ENCODE peak calls at places on chromosomes 3 and 15, in ten cellular contexts. K is HCT116, O is uterus, M is erythroblast, J is body of pancreas, U is transverse colon, P is Peyer's patch, A is stomach, Q is spleen, W is IMR-90. T is an unnamed sample.

GRCh38 chr15:64693134-64693533 is 82.3 kb downstream of the RBPMS2 start:
- DNase-seq in W (peak), Q (peak), P (no peak), U (peak), K (no peak), J (peak), O (peak), A (peak), M (no peak), T (peak)

GRCh38 chr3:79038057-79038456 is 729.7 kb downstream of the ROBO1 start:
- DNase-seq in W (peak), O (no peak), K (no peak), P (no peak), U (no peak), J (no peak), A (no peak), Q (no peak), M (no peak), T (no peak)

GRCh38 chr3:4656059-4656458 is 162.9 kb downstream of the ITPR1 start:
- DNase-seq in P (no peak), M (peak), J (peak), O (peak), A (peak), K (peak), Q (peak), U (peak), W (peak), T (peak)

GRCh38 chr15:58087870-58088269 is 22.4 kb upstream of the ALDH1A2 start:
- DNase-seq in M (no peak), O (no peak), W (no peak), U (no peak), Q (no peak), P (no peak), A (no peak), K (no peak), J (no peak), T (no peak)

GRCh38 chr15:74240897-74241614 is 4.9 kb downstream of the CCDC33 start:
- DNase-seq in K (no peak), U (no peak), P (no peak), Q (no peak), J (no peak), W (no peak), A (no peak), O (no peak), M (no peak), T (no peak)

GRCh38 chr15:38627684-38628277 is 63.2 kb upstream of the RASGRP1 start:
- DNase-seq in W (no peak), O (no peak), J (no peak), P (no peak), Q (no peak), U (no peak), K (no peak), A (no peak), M (peak), T (no peak)

GRCh38 chr15:90479656-90480055 is 50.1 kb upstream of the CRTC3 start:
- DNase-seq in K (peak), Q (no peak), M (no peak), U (no peak), A (peak), P (no peak), J (peak), O (no peak), W (peak), T (no peak)

GRCh38 chr15:34987182-34987488 is 952 bp downstream of the ZNF770 start:
- DNase-seq in O (no peak), J (no peak), W (no peak), U (no peak), A (no peak), P (no peak), M (peak), Q (no peak), K (no peak), T (no peak)

GRCh38 chr3:169966951-169967915 is 626 bp downstream of the SEC62 start:
- DNase-seq in K (no peak), Q (no peak), W (peak), U (no peak), P (peak), M (peak), A (peak), J (peak), O (no peak), T (peak)

GRCh38 chr3:194184265-194184751 is 48.4 kb downstream of the HES1 start:
- DNase-seq in W (no peak), M (no peak), J (no peak), K (no peak), O (no peak), Q (no peak), P (no peak), U (no peak), A (no peak), T (no peak)

GRCh38 chr3:107184375-107184774 is 192.9 kb upstream of the CCDC54 start:
- DNase-seq in Q (no peak), M (no peak), A (no peak), J (no peak), U (no peak), K (no peak), O (no peak), P (no peak), W (peak), T (no peak)

GRCh38 chr15:47003568-47003967 is 713.7 kb upstream of the SEMA6D start:
- DNase-seq in W (no peak), O (no peak), U (no peak), K (no peak), Q (no peak), A (no peak), P (no peak), M (no peak), J (no peak), T (no peak)

GRCh38 chr15:83692820-83693581 is 39.1 kb downstream of the ADAMTSL3 start:
- DNase-seq in U (no peak), Q (no peak), P (no peak), M (no peak), K (no peak), A (no peak), W (no peak), J (no peak), O (peak), T (no peak)

GRCh38 chr3:56219894-56220805 is 248.1 kb downstream of the ERC2 start:
- DNase-seq in W (no peak), O (no peak), A (no peak), Q (no peak), K (no peak), U (no peak), P (no peak), M (no peak), J (no peak), T (no peak)

GRCh38 chr3:42503957-42504333 is 1.5 kb downstream of the VIPR1 start:
- DNase-seq in A (peak), O (no peak), W (no peak), U (peak), M (no peak), Q (peak), J (peak), P (no peak), K (no peak), T (no peak)

GRCh38 chr15:86445750-86446149 is 366.1 kb downstream of the AGBL1 start:
- DNase-seq in A (no peak), Q (no peak), U (no peak), M (no peak), P (no peak), K (no peak), W (no peak), J (no peak), O (no peak), T (no peak)

GRCh38 chr15:62365795-62366442 is 200.8 kb upstream of the C2CD4B start:
- DNase-seq in W (no peak), Q (no peak), P (no peak), U (peak), A (peak), K (no peak), O (no peak), M (no peak), J (peak), T (no peak)

GRCh38 chr3:151169700-151170224 is 33.3 kb downstream of the GPR171 start:
- DNase-seq in O (no peak), W (no peak), M (no peak), J (no peak), P (peak), K (no peak), U (peak), A (no peak), Q (peak), T (no peak)

GRCh38 chr3:102478160-102478559 is 43.3 kb downstream of the ZPLD1 start:
- DNase-seq in W (no peak), U (no peak), P (no peak), M (no peak), J (no peak), K (no peak), O (no peak), Q (no peak), A (no peak), T (no peak)

GRCh38 chr3:136247436-136247835 is 2.7 kb upstream of the PCCB start:
- DNase-seq in P (no peak), U (no peak), M (no peak), K (no peak), O (no peak), W (no peak), A (no peak), Q (no peak), J (no peak), T (no peak)

GRCh38 chr3:128492353-128493220 is at the start of gene GATA2:
- DNase-seq in M (peak), U (no peak), O (peak), J (peak), W (no peak), Q (peak), P (no peak), A (no peak), K (no peak), T (no peak)

GRCh38 chr3:13346481-13347389 is 73.4 kb downstream of the NUP210 start:
- DNase-seq in J (no peak), W (no peak), K (no peak), O (no peak), A (peak), Q (peak), P (peak), M (no peak), U (peak), T (no peak)

GRCh38 chr3:67059443-67059842 is 61.3 kb downstream of the KBTBD8 start:
- DNase-seq in A (no peak), Q (no peak), J (no peak), W (no peak), P (no peak), K (no peak), O (no peak), M (no peak), U (no peak), T (no peak)

GRCh38 chr3:67067251-67067650 is 69.1 kb downstream of the KBTBD8 start:
- DNase-seq in O (no peak), J (no peak), P (no peak), A (no peak), K (no peak), U (no peak), Q (no peak), W (no peak), M (no peak), T (no peak)

DNA sequence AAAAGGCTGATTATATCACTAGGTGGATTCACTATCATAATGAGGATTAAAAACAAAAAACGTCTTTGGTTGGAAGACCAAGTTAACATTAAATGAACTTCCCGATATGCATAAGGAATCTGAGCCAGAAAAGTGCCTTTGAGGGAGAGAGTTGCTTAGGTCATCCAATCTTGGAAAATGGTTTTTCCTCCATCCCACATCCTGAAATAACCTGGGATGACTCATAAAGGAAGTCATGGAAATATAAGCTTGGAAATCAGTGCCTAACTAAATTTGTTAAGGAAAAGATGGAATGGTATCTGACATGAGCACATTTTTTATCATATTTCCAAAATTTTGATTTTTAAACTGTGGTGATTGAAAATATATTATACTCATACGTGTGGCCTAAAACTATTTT is 66.0 kb downstream of the KBTBD8 start:
- DNase-seq in K (no peak), W (peak), M (no peak), J (no peak), U (no peak), Q (no peak), A (no peak), P (no peak), O (no peak), T (no peak)
- TF ChIP-seq POLR2A in K (no peak), W (no peak), M (no peak), J (no peak), U (no peak), Q (no peak), A (no peak), P (no peak), O (no peak), T (no peak)

GRCh38 chr3:133820889-133821675 is 15.5 kb downstream of the SRPRB start:
- DNase-seq in J (no peak), P (no peak), K (no peak), Q (no peak), W (no peak), O (no peak), M (no peak), U (no peak), A (no peak), T (no peak)
- TF ChIP-seq POLR2A in J (no peak), P (no peak), K (no peak), Q (no peak), W (no peak), O (no peak), M (no peak), U (no peak), A (no peak), T (no peak)

DNA sequence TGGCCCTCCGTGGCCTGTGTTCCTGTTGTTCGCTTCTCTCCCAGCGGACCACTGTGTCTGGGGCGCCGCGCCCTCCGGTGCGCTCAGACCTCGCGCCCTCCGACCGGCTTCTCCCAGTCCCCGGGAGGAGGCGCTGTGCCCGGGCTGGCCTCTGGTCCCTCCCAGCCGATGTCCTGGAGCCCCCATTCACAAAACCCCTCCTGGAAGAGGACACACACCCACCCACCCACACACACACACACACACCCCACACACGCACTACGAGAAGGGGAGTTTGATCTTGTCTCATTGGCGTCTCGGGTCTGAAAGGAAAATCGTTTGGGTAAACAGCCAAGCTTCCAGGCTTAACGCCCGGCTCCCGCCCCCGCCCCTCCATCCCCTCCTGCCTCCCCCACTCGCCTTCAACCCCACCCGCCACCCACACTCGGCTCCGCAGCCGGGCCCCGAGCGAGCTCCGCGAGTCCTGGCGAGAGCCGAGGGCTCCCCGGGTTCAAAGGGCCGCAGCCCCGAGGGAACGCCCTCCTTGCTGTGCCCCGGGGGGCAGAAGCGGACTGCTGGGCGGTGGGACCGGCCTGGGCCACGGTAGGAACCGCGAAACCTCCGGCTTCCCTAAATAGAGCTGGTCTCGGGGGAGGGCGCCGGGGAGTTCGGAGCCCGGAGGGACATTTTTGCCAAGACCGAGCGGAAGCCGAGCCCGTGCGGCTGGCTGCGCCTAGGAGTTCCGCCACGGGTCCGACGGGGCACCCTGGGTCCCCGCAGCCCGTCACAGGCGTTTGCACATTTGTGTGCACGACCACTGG is 23.6 kb downstream of the NR2F2 start:
- DNase-seq in A (peak), K (no peak), M (no peak), W (peak), U (no peak), Q (peak), J (no peak), O (peak), P (no peak), T (no peak)
- TF ChIP-seq POLR2A in A (no peak), K (no peak), M (no peak), W (no peak), U (no peak), Q (no peak), J (no peak), O (peak), P (no peak), T (no peak)

GRCh38 chr3:69531975-69532827 is 146.3 kb upstream of the FRMD4B start:
- DNase-seq in U (no peak), W (no peak), M (no peak), J (no peak), P (no peak), O (no peak), K (no peak), Q (no peak), A (no peak), T (no peak)
- TF ChIP-seq POLR2A in U (no peak), W (no peak), M (no peak), J (no peak), P (no peak), O (no peak), K (no peak), Q (no peak), A (no peak), T (no peak)

DNA sequence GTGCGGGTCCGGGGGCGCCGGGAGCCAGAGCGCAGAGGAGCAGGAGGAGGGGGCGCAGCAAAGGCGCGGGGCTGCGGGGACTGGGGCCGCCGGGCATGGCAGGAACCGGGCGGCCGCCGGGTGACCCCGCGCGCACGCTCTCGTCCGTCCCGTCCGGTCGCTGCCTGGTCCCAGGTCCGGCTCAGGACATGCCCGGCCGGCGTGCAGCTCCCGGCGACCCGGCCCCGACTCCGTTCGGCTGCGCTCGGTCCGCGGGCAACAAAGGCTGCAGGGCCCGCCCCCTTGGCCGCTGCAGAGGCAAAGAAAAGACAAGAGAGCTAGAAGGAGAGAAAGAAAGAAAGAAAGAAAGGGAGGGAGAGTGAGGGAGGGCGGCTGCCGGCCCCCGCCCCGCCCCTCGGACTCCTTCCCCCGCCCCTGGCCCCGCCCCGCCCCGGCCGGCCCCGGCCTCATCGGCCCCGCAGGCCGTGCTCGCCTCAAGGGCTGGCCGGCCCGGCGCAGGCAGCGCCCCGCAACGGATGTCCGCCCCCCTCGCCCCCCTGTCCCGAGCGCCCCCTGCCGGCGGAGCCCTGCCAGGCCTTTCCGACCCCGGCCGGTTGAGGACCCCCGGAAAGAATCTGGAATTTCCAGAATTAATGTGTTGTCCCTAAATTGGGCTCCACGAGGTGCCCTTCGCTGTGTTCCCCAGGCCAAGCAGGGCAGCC is at the start of gene ADAMTS7:
- DNase-seq in J (peak), O (peak), K (peak), W (peak), U (peak), P (peak), A (peak), M (peak), Q (peak), T (peak)
- TF ChIP-seq POLR2A in J (no peak), O (peak), K (no peak), W (no peak), U (no peak), P (no peak), A (no peak), M (no peak), Q (no peak), T (no peak)